ENCODE peak calls at places on chromosome 6, in five cellular contexts. One of them, this sample, is unnamed.

GRCh38 chr6:7249946-7250643 is 62.9 kb downstream of the SSR1 start:
- DNase-seq in T follicular helper cell: no peak
- DNase-seq in IMR-90: peak; percentile 59
- DNase-seq in fibroblast of pulmonary artery: no peak
- DNase-seq in astrocyte: no peak
- DNase-seq in this sample: no peak

GRCh38 chr6:32980488-32981038 is 12.2 kb downstream of the BRD2 start:
- DNase-seq in T follicular helper cell: no peak
- DNase-seq in IMR-90: no peak
- DNase-seq in fibroblast of pulmonary artery: no peak
- DNase-seq in astrocyte: no peak
- DNase-seq in this sample: no peak

GRCh38 chr6:5946701-5947100 is 60.0 kb downstream of the NRN1 start:
- DNase-seq in T follicular helper cell: no peak
- DNase-seq in IMR-90: no peak
- DNase-seq in fibroblast of pulmonary artery: no peak
- DNase-seq in astrocyte: no peak
- DNase-seq in this sample: no peak

GRCh38 chr6:24692851-24693592 is 25.9 kb downstream of the C6orf62 start:
- DNase-seq in T follicular helper cell: no peak
- DNase-seq in IMR-90: no peak
- DNase-seq in fibroblast of pulmonary artery: no peak
- DNase-seq in astrocyte: no peak
- DNase-seq in this sample: no peak

GRCh38 chr6:63529498-63529897 is 42.8 kb upstream of the LOC128125822 start:
- DNase-seq in T follicular helper cell: no peak
- DNase-seq in IMR-90: no peak
- DNase-seq in fibroblast of pulmonary artery: no peak
- DNase-seq in astrocyte: peak; percentile 53
- DNase-seq in this sample: no peak

GRCh38 chr6:79672631-79673065 is 41.5 kb downstream of the SH3BGRL2 start:
- DNase-seq in T follicular helper cell: no peak
- DNase-seq in IMR-90: peak; percentile 45
- DNase-seq in fibroblast of pulmonary artery: peak; percentile 53
- DNase-seq in astrocyte: peak; percentile 30
- DNase-seq in this sample: no peak

GRCh38 chr6:2658788-2659187 is 91.9 kb downstream of the MYLK4 start:
- DNase-seq in T follicular helper cell: no peak
- DNase-seq in IMR-90: no peak
- DNase-seq in fibroblast of pulmonary artery: peak; percentile 24
- DNase-seq in astrocyte: no peak
- DNase-seq in this sample: no peak

GRCh38 chr6:71887744-71888115 is 1.4 kb downstream of the RIMS1 start:
- DNase-seq in T follicular helper cell: no peak
- DNase-seq in IMR-90: no peak
- DNase-seq in fibroblast of pulmonary artery: no peak
- DNase-seq in astrocyte: no peak
- DNase-seq in this sample: no peak

GRCh38 chr6:22888147-22888831 is 318.9 kb downstream of the HDGFL1 start:
- DNase-seq in T follicular helper cell: no peak
- DNase-seq in IMR-90: no peak
- DNase-seq in fibroblast of pulmonary artery: peak; percentile 25
- DNase-seq in astrocyte: peak; percentile 74
- DNase-seq in this sample: no peak

GRCh38 chr6:99590728-99591672 is 15.6 kb upstream of the PRDM13 start:
- DNase-seq in T follicular helper cell: no peak
- DNase-seq in IMR-90: no peak
- DNase-seq in fibroblast of pulmonary artery: no peak
- DNase-seq in astrocyte: no peak
- DNase-seq in this sample: no peak

GRCh38 chr6:75748743-75749538 is at the start of gene MYO6:
- DNase-seq in T follicular helper cell: peak; percentile 19
- DNase-seq in IMR-90: peak; percentile 47
- DNase-seq in fibroblast of pulmonary artery: peak; percentile 55
- DNase-seq in astrocyte: peak; percentile 45
- DNase-seq in this sample: no peak

GRCh38 chr6:163679012-163679660 is 264.6 kb downstream of the QKI start:
- DNase-seq in T follicular helper cell: no peak
- DNase-seq in IMR-90: no peak
- DNase-seq in fibroblast of pulmonary artery: no peak
- DNase-seq in astrocyte: no peak
- DNase-seq in this sample: no peak

GRCh38 chr6:12385316-12385715 is 95.2 kb downstream of the EDN1 start:
- DNase-seq in T follicular helper cell: no peak
- DNase-seq in IMR-90: no peak
- DNase-seq in fibroblast of pulmonary artery: no peak
- DNase-seq in astrocyte: no peak
- DNase-seq in this sample: no peak

GRCh38 chr6:97160280-97160679 is 122.7 kb downstream of the MMS22L start:
- DNase-seq in T follicular helper cell: no peak
- DNase-seq in IMR-90: peak; percentile 4
- DNase-seq in fibroblast of pulmonary artery: no peak
- DNase-seq in astrocyte: peak; percentile 3
- DNase-seq in this sample: no peak

GRCh38 chr6:151847064-151847463 is 39.6 kb downstream of the ESR1 start:
- DNase-seq in T follicular helper cell: no peak
- DNase-seq in IMR-90: peak; percentile 4
- DNase-seq in fibroblast of pulmonary artery: peak; percentile 71
- DNase-seq in astrocyte: peak; percentile 26
- DNase-seq in this sample: no peak

GRCh38 chr6:130381459-130382380 is 15.9 kb downstream of the TMEM200A start:
- DNase-seq in T follicular helper cell: no peak
- DNase-seq in IMR-90: no peak
- DNase-seq in fibroblast of pulmonary artery: no peak
- DNase-seq in astrocyte: no peak
- DNase-seq in this sample: no peak

GRCh38 chr6:110703010-110703905 is 112.0 kb downstream of the CDK19 start:
- DNase-seq in T follicular helper cell: no peak
- DNase-seq in IMR-90: peak; percentile 32
- DNase-seq in fibroblast of pulmonary artery: no peak
- DNase-seq in astrocyte: no peak
- DNase-seq in this sample: no peak

GRCh38 chr6:47414517-47415167 is 62.9 kb upstream of the CD2AP start:
- DNase-seq in T follicular helper cell: no peak
- DNase-seq in IMR-90: peak; percentile 48
- DNase-seq in fibroblast of pulmonary artery: peak; percentile 36
- DNase-seq in astrocyte: peak; percentile 61
- DNase-seq in this sample: no peak

GRCh38 chr6:47229255-47229654 is 80.5 kb downstream of the TNFRSF21 start:
- DNase-seq in T follicular helper cell: no peak
- DNase-seq in IMR-90: no peak
- DNase-seq in fibroblast of pulmonary artery: no peak
- DNase-seq in astrocyte: no peak
- DNase-seq in this sample: no peak

GRCh38 chr6:158847786-158848185 is 28.6 kb upstream of the EZR start:
- DNase-seq in T follicular helper cell: no peak
- DNase-seq in IMR-90: no peak
- DNase-seq in fibroblast of pulmonary artery: no peak
- DNase-seq in astrocyte: no peak
- DNase-seq in this sample: no peak

GRCh38 chr6:170188571-170189001 is 102.3 kb downstream of the DLL1 start:
- DNase-seq in T follicular helper cell: no peak
- DNase-seq in IMR-90: no peak
- DNase-seq in fibroblast of pulmonary artery: no peak
- DNase-seq in astrocyte: no peak
- DNase-seq in this sample: no peak

GRCh38 chr6:112030206-112030932 is 23.5 kb upstream of the CCN6 start:
- DNase-seq in T follicular helper cell: no peak
- DNase-seq in IMR-90: no peak
- DNase-seq in fibroblast of pulmonary artery: no peak
- DNase-seq in astrocyte: no peak
- DNase-seq in this sample: no peak

This sample was measured in NCI-H446 treated with DMSO at 0.1 percent for 48 hours.